ENCODE peak calls at places on chromosomes 6 and 20, in nine cellular contexts. K is amniotic stem cell; Y is RWPE1; P is hippocampal formation; U is GM10248; L is mesenteric fat pad; F is activated CD8-positive, alpha-beta memory T cell treated with anti-CD3 and anti-CD28 coated beads, Interleukin-2, amount 50 U/mL, for 4 hours; H is anterior cingulate cortex; M is cardiac septum. A is an unnamed sample.

GRCh38 chr20:43755851-43756250 is 29.0 kb upstream of the GTSF1L start:
- DNase-seq in K (no peak), Y (no peak), P (no peak), U (no peak), L (no peak), F (no peak), H (no peak), M (no peak), A (no peak)

GRCh38 chr6:167141667-167142432 is 15.9 kb downstream of the GPR31 start:
- DNase-seq in K (no peak), Y (peak; percentile 52), P (no peak), U (peak; percentile 82), L (no peak), F (peak; percentile 44), H (no peak), M (no peak), A (no peak)

GRCh38 chr6:2630362-2630761 is 120.4 kb downstream of the MYLK4 start:
- DNase-seq in K (peak; percentile 80), Y (peak; percentile 91), P (no peak), U (no peak), L (no peak), F (no peak), H (no peak), M (no peak), A (peak; percentile 89)

GRCh38 chr20:9609892-9610502 is 95.6 kb downstream of the LAMP5 start:
- DNase-seq in K (peak; percentile 18), Y (peak; percentile 37), P (peak; percentile 75), U (peak; percentile 42), L (no peak), F (peak; percentile 15), H (no peak), M (no peak), A (no peak)

GRCh38 chr20:51802170-51802745 is at the start of gene SALL4:
- DNase-seq in K (no peak), Y (no peak), P (no peak), U (no peak), L (no peak), F (no peak), H (no peak), M (no peak), A (no peak)

GRCh38 chr6:81439417-81439816 is 313.1 kb downstream of the TENT5A start:
- DNase-seq in K (no peak), Y (no peak), P (no peak), U (no peak), L (no peak), F (no peak), H (no peak), M (no peak), A (no peak)

GRCh38 chr20:24784607-24785006 is 164.5 kb upstream of the CST7 start:
- DNase-seq in K (no peak), Y (no peak), P (no peak), U (no peak), L (no peak), F (no peak), H (no peak), M (no peak), A (no peak)

GRCh38 chr6:170535002-170535401 is 18.1 kb downstream of the PSMB1 start:
- DNase-seq in K (no peak), Y (no peak), P (no peak), U (no peak), L (no peak), F (no peak), H (no peak), M (no peak), A (no peak)

GRCh38 chr20:24363031-24363430 is 106.4 kb upstream of the SYNDIG1 start:
- DNase-seq in K (no peak), Y (no peak), P (no peak), U (no peak), L (no peak), F (no peak), H (no peak), M (no peak), A (no peak)

GRCh38 chr20:45957021-45957941 is 14.7 kb downstream of the ZNF335 start:
- DNase-seq in K (no peak), Y (no peak), P (no peak), U (no peak), L (peak; percentile 71), F (no peak), H (no peak), M (no peak), A (peak; percentile 68)

GRCh38 chr6:138970856-138971425 is 17.1 kb downstream of the REPS1 start:
- DNase-seq in K (peak; percentile 54), Y (peak; percentile 85), P (no peak), U (no peak), L (no peak), F (peak; percentile 22), H (no peak), M (no peak), A (no peak)

GRCh38 chr20:47748069-47748468 is 37.2 kb downstream of the SULF2 start:
- DNase-seq in K (no peak), Y (no peak), P (no peak), U (no peak), L (no peak), F (no peak), H (no peak), M (no peak), A (no peak)

GRCh38 chr6:21381336-21381963 is 212.1 kb upstream of the SOX4 start:
- DNase-seq in K (no peak), Y (no peak), P (no peak), U (no peak), L (no peak), F (no peak), H (no peak), M (no peak), A (no peak)

GRCh38 chr20:5191829-5192569 is 65.2 kb downstream of the CDS2 start:
- DNase-seq in K (peak; percentile 52), Y (peak; percentile 79), P (peak; percentile 85), U (peak; percentile 81), L (no peak), F (no peak), H (peak; percentile 23), M (no peak), A (no peak)

A was measured in posterior vena cava.